ENCODE peak calls at places on chromosome 13, in ten cellular contexts. G is heart right ventricle, U is fibroblast of lung, S is adrenal gland, K is ascending aorta, O is lower leg skin, T is prostate gland, P is endodermal cell, F is astrocyte of the spinal cord, V is coronary artery. M is an unnamed sample.

GRCh38 chr13:39038569-39038898 is 278 bp downstream of the NHLRC3 start:
- DNase-seq in O (peak), T (no peak), S (peak), P (no peak), V (no peak), F (no peak), K (no peak), U (no peak), G (no peak), M (no peak)

GRCh38 chr13:33341861-33342452 is 56.4 kb upstream of the STARD13 start:
- DNase-seq in K (no peak), F (no peak), P (no peak), U (no peak), V (no peak), S (no peak), G (no peak), T (no peak), O (no peak), M (no peak)

GRCh38 chr13:71618154-71618553 is 248.8 kb downstream of the DACH1 start:
- DNase-seq in U (peak), T (no peak), O (no peak), V (no peak), P (no peak), F (peak), K (no peak), G (no peak), S (no peak), M (no peak)

GRCh38 chr13:28031220-28031903 is 42.9 kb upstream of the URAD start:
- DNase-seq in O (peak), T (no peak), P (no peak), S (peak), U (no peak), F (no peak), K (no peak), V (no peak), G (peak), M (no peak)

GRCh38 chr13:27319404-27319803 is 48.8 kb downstream of the RASL11A start:
- DNase-seq in S (no peak), K (no peak), P (no peak), O (peak), F (no peak), V (no peak), T (no peak), G (no peak), U (no peak), M (no peak)

GRCh38 chr13:76882431-76882830 is 3.8 kb downstream of the KCTD12 start:
- DNase-seq in S (peak), V (no peak), F (peak), O (peak), T (no peak), U (peak), G (no peak), P (no peak), K (no peak), M (no peak)

GRCh38 chr13:42363941-42364612 is 92.1 kb downstream of the AKAP11 start:
- DNase-seq in S (no peak), F (peak), P (peak), T (no peak), O (no peak), U (peak), K (no peak), G (no peak), V (no peak), M (no peak)

GRCh38 chr13:21060063-21060826 is 1.1 kb downstream of the LATS2 start:
- DNase-seq in K (no peak), S (peak), P (peak), V (no peak), G (peak), T (peak), U (no peak), O (peak), F (peak), M (no peak)

GRCh38 chr13:107842562-107843180 is 372.7 kb downstream of the LIG4 start:
- DNase-seq in T (no peak), V (no peak), U (peak), P (no peak), F (peak), G (no peak), O (no peak), K (no peak), S (no peak), M (no peak)

GRCh38 chr13:53151692-53152421 is 123.2 kb downstream of the OLFM4 start:
- DNase-seq in V (no peak), P (peak), S (no peak), K (no peak), T (peak), F (no peak), G (no peak), U (peak), O (no peak), M (peak)

GRCh38 chr13:79745141-79745540 is 264.2 kb downstream of the NDFIP2 start:
- DNase-seq in P (no peak), V (no peak), K (no peak), O (no peak), U (no peak), F (no peak), T (no peak), S (no peak), G (no peak), M (no peak)

GRCh38 chr13:95485045-95485517 is 67.4 kb upstream of the CLDN10 start:
- DNase-seq in T (no peak), F (peak), S (no peak), V (no peak), G (no peak), U (peak), K (no peak), O (no peak), P (no peak), M (no peak)

GRCh38 chr13:27622102-27622820 is 569 bp downstream of the POLR1D start:
- DNase-seq in S (peak), U (peak), G (no peak), V (no peak), F (peak), T (peak), K (no peak), O (peak), P (no peak), M (no peak)

GRCh38 chr13:33109801-33110200 is 93.6 kb downstream of the KL start:
- DNase-seq in F (no peak), S (no peak), O (no peak), G (no peak), P (peak), U (no peak), T (no peak), V (no peak), K (no peak), M (no peak)

GRCh38 chr13:31675521-31675953 is 63.8 kb upstream of the RXFP2 start:
- DNase-seq in O (no peak), S (no peak), F (no peak), V (no peak), K (no peak), U (peak), T (no peak), G (no peak), P (no peak), M (no peak)

GRCh38 chr13:113001251-113002140 is 32.5 kb downstream of the MCF2L start:
- DNase-seq in K (no peak), V (no peak), P (peak), S (no peak), U (peak), T (peak), G (no peak), F (peak), O (no peak), M (peak)

DNA sequence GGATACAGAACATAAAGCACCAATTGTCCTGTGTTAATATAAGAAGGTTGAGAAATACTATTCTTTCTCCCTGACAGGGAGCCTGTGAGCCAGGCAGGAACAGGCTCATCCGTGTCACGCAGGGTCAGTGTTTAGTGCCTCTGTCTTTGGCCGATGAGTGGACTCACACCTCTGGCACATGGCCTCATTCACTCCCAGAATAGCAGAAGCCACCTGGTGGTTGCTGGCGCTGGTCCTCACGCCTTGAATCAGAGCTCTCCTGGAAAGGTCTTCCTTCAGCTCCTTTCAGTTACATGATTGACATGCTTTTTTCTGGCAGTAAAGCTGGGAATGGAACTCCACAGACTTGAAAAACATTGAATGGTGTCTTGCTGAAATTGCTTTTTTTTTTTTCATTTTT is 28.1 kb upstream of the SIAH3 start:
- DNase-seq in G (peak), O (no peak), P (peak), U (no peak), V (no peak), F (peak), T (no peak), K (no peak), S (peak), M (peak)
- TF ChIP-seq CTCF in G (peak), O (no peak), P (peak), U (no peak), V (no peak), F (peak), T (no peak), K (no peak), S (peak), M (peak)

GRCh38 chr13:102326381-102327118 is 75.3 kb downstream of the FGF14 start:
- DNase-seq in K (no peak), S (no peak), F (no peak), T (no peak), O (no peak), V (no peak), U (no peak), P (no peak), G (no peak), M (no peak)
- H3K4me3 ChIP-seq in K (no peak), S (no peak), F (no peak), T (no peak), O (no peak), V (no peak), U (no peak), P (no peak), G (no peak), M (no peak)

GRCh38 chr13:98582947-98583346 is 6.0 kb upstream of the STK24 start:
- DNase-seq in G (no peak), S (no peak), O (no peak), U (no peak), V (no peak), K (no peak), T (peak), P (no peak), F (no peak), M (no peak)

GRCh38 chr13:98585398-98585754 is 8.5 kb upstream of the STK24 start:
- DNase-seq in V (no peak), T (no peak), S (no peak), F (no peak), G (no peak), P (no peak), O (no peak), K (no peak), U (no peak), M (no peak)

GRCh38 chr13:98586400-98587144 is 9.7 kb upstream of the STK24 start:
- DNase-seq in V (no peak), K (no peak), T (no peak), F (no peak), G (no peak), S (no peak), O (no peak), P (no peak), U (no peak), M (no peak)

GRCh38 chr13:98585946-98586345 is 9.0 kb upstream of the STK24 start:
- DNase-seq in F (no peak), G (no peak), T (no peak), V (no peak), P (no peak), U (no peak), S (no peak), O (no peak), K (no peak), M (no peak)

GRCh38 chr13:98584668-98585397 is 7.9 kb upstream of the STK24 start:
- DNase-seq in V (no peak), U (peak), F (no peak), G (no peak), S (no peak), T (no peak), P (no peak), K (no peak), O (no peak), M (no peak)
- TF ChIP-seq CTCF in V (no peak), U (no peak), F (no peak), G (no peak), S (no peak), T (no peak), P (no peak), K (no peak), O (no peak), M (no peak)

GRCh38 chr13:40981361-40981760 is 37.8 kb downstream of the ELF1 start:
- DNase-seq in V (no peak), F (no peak), K (no peak), G (no peak), T (no peak), U (peak), S (no peak), P (no peak), O (no peak), M (no peak)
- H3K4me3 ChIP-seq in V (peak), F (no peak), K (peak), G (peak), T (no peak), U (peak), S (no peak), P (no peak), O (no peak), M (no peak)

GRCh38 chr13:24995225-24995804 is 100.6 kb upstream of the PABPC3 start:
- DNase-seq in F (peak), O (no peak), P (peak), T (peak), U (peak), G (no peak), V (no peak), K (no peak), S (peak), M (peak)
- TF ChIP-seq CTCF in F (peak), O (no peak), P (peak), T (peak), U (peak), G (peak), V (peak), K (peak), S (peak), M (peak)

DNA sequence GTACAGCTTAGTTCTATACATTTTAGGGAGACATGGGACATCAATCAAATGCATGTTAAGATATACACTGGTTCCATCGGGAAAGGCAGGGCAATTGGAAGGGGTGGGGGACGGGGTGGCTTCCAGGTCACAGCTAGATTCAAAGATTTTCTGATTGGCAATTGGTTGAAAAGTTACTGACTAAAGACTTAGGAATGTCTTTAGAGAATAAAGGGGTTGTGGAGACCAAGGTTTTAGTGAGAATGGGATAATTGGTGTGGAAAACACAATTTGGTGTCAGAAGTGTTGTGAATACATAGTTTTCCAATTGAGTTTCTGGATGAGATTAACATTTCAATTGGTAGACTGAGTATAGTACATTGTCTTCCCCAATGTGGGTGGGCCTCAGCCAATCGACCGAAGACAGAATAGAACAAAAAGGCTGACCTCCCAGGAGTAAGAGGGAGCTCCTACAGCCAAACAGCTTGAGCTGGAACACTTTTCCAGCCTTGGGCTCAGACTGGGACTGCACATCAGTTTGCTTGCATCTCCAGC is 988 bp upstream of the CCDC169 start:
- DNase-seq in G (no peak), F (no peak), O (no peak), P (peak), T (no peak), K (no peak), U (no peak), S (no peak), V (no peak), M (no peak)
- H3K4me3 ChIP-seq in G (no peak), F (peak), O (no peak), P (peak), T (no peak), K (no peak), U (peak), S (no peak), V (peak), M (no peak)

DNA sequence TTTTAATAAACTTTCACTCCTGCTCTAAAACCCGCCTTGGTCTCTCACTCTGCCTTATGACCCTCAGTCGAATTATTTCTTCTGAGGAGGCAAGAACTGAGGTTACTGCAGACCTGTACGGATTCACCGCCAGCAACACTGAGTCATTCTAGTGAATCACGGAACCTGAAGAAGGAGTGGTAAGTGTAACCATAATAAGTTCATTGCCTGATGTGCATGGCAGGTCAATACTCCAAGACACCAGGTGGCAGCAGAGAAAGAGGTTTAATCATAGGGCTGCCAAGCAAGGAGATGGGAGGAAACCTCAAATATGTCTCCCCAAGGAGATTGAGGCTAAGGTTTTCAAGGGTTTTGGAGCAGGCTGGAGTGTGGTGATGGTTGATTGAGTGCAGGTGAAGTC is 204.3 kb upstream of the IPO5 start:
- DNase-seq in U (no peak), O (no peak), T (no peak), S (no peak), P (no peak), G (no peak), V (no peak), F (no peak), K (no peak), M (no peak)
- TF ChIP-seq CTCF in U (no peak), O (no peak), T (no peak), S (peak), P (no peak), G (peak), V (no peak), F (no peak), K (no peak), M (peak)

GRCh38 chr13:23579072-23579885 is 9.1 kb downstream of the TNFRSF19 start:
- DNase-seq in O (peak), V (peak), S (peak), K (peak), T (peak), P (peak), F (peak), U (peak), G (peak), M (no peak)
- H3K4me3 ChIP-seq in O (peak), V (peak), S (peak), K (peak), T (peak), P (peak), F (peak), U (peak), G (peak), M (peak)

GRCh38 chr13:29369060-29369743 is 226.3 kb downstream of the SLC7A1 start:
- DNase-seq in S (no peak), T (peak), K (no peak), U (peak), G (no peak), P (peak), V (no peak), F (peak), O (no peak), M (peak)
- TF ChIP-seq CTCF in S (peak), T (no peak), K (peak), U (peak), G (peak), P (peak), V (peak), F (peak), O (no peak), M (peak)

GRCh38 chr13:36795463-36795862 is 23.6 kb upstream of the RFXAP start:
- DNase-seq in K (no peak), U (no peak), F (no peak), G (no peak), T (no peak), P (peak), S (no peak), V (no peak), O (no peak), M (no peak)
- H3K4me3 ChIP-seq in K (no peak), U (no peak), F (no peak), G (no peak), T (no peak), P (no peak), S (no peak), V (no peak), O (no peak), M (no peak)

M was measured in LNCaP clone FGC.